ENCODE peak calls at places on chromosome 7, in ten cellular contexts. E is prostate gland; N is GM10248; P is coronary artery; W is hippocampal formation; L is HS-5; I is activated CD4-positive, CD25-positive, alpha-beta regulatory T cell; M is amniotic stem cell; Y is GM20000; A is uterus. Q is an unnamed sample.

GRCh38 chr7:28904539-28905143 is 53.5 kb downstream of the TRIL start:
- DNase-seq in E (no peak), N (no peak), P (no peak), W (no peak), L (peak), I (no peak), M (peak), Y (no peak), A (no peak), Q (no peak)

GRCh38 chr7:102061981-102062390 is 224.7 kb upstream of the SH2B2 start:
- DNase-seq in E (no peak), N (peak), P (no peak), W (no peak), L (no peak), I (no peak), M (no peak), Y (peak), A (no peak), Q (no peak)

GRCh38 chr7:5282464-5283316 is at the start of gene SLC29A4:
- DNase-seq in E (peak), N (peak), P (no peak), W (no peak), L (peak), I (no peak), M (no peak), Y (peak), A (no peak), Q (peak)

GRCh38 chr7:107914834-107915233 is 23.9 kb downstream of the DLD start:
- DNase-seq in E (no peak), N (no peak), P (no peak), W (no peak), L (no peak), I (no peak), M (no peak), Y (no peak), A (no peak), Q (no peak)

GRCh38 chr7:68955656-68956055 is 642.6 kb upstream of the AUTS2 start:
- DNase-seq in E (no peak), N (no peak), P (no peak), W (no peak), L (no peak), I (no peak), M (no peak), Y (no peak), A (no peak), Q (no peak)

GRCh38 chr7:685540-685939 is 41.0 kb upstream of the DNAAF5 start:
- DNase-seq in E (no peak), N (no peak), P (no peak), W (no peak), L (no peak), I (no peak), M (no peak), Y (no peak), A (no peak), Q (no peak)

GRCh38 chr7:137930616-137931015 is 71.3 kb downstream of the CREB3L2 start:
- DNase-seq in E (no peak), N (no peak), P (no peak), W (no peak), L (peak), I (no peak), M (peak), Y (no peak), A (no peak), Q (peak)

GRCh38 chr7:142646274-142646895 is 102.9 kb upstream of the PRSS1 start:
- DNase-seq in E (no peak), N (no peak), P (no peak), W (no peak), L (no peak), I (no peak), M (no peak), Y (no peak), A (no peak), Q (no peak)

GRCh38 chr7:143318661-143319060 is 2.8 kb downstream of the CLCN1 start:
- DNase-seq in E (peak), N (no peak), P (no peak), W (no peak), L (no peak), I (no peak), M (no peak), Y (no peak), A (no peak), Q (no peak)

GRCh38 chr7:83468251-83468739 is 180.6 kb downstream of the SEMA3E start:
- DNase-seq in E (peak), N (peak), P (no peak), W (peak), L (peak), I (no peak), M (peak), Y (peak), A (peak), Q (peak)

GRCh38 chr7:95199779-95200558 is 124.4 kb downstream of the PON1 start:
- DNase-seq in E (peak), N (peak), P (no peak), W (peak), L (no peak), I (no peak), M (no peak), Y (peak), A (peak), Q (peak)

GRCh38 chr7:158112571-158113320 is 474.9 kb downstream of the PTPRN2 start:
- DNase-seq in E (no peak), N (no peak), P (no peak), W (no peak), L (no peak), I (no peak), M (no peak), Y (no peak), A (no peak), Q (no peak)

GRCh38 chr7:125436220-125436619 is 506.6 kb upstream of the POT1 start:
- DNase-seq in E (no peak), N (no peak), P (no peak), W (no peak), L (no peak), I (no peak), M (no peak), Y (no peak), A (no peak), Q (no peak)

GRCh38 chr7:43430412-43430811 is 152.5 kb upstream of the STK17A start:
- DNase-seq in E (no peak), N (no peak), P (no peak), W (no peak), L (no peak), I (no peak), M (no peak), Y (no peak), A (no peak), Q (no peak)

GRCh38 chr7:32140540-32140939 is 70.3 kb upstream of the PDE1C start:
- DNase-seq in E (no peak), N (no peak), P (no peak), W (no peak), L (no peak), I (no peak), M (no peak), Y (no peak), A (no peak), Q (no peak)

GRCh38 chr7:64294701-64295420 is 18.9 kb upstream of the ZNF736 start:
- DNase-seq in E (no peak), N (no peak), P (no peak), W (no peak), L (no peak), I (no peak), M (no peak), Y (no peak), A (no peak), Q (no peak)

GRCh38 chr7:139635521-139636240 is 112.2 kb downstream of the CLEC2L start:
- DNase-seq in E (no peak), N (no peak), P (no peak), W (no peak), L (no peak), I (peak), M (no peak), Y (no peak), A (no peak), Q (no peak)

GRCh38 chr7:73885975-73886798 is 25.2 kb downstream of the TMEM270 start:
- DNase-seq in E (peak), N (no peak), P (no peak), W (no peak), L (no peak), I (no peak), M (no peak), Y (no peak), A (peak), Q (no peak)

GRCh38 chr7:40701836-40702551 is 567.2 kb downstream of the SUGCT start:
- DNase-seq in E (no peak), N (no peak), P (no peak), W (no peak), L (no peak), I (no peak), M (no peak), Y (no peak), A (no peak), Q (no peak)

GRCh38 chr7:51633596-51633995 is 317.0 kb upstream of the COBL start:
- DNase-seq in E (no peak), N (no peak), P (no peak), W (no peak), L (no peak), I (no peak), M (no peak), Y (no peak), A (no peak), Q (no peak)

GRCh38 chr7:123754295-123754871 is 5.6 kb upstream of the WASL start:
- DNase-seq in E (no peak), N (no peak), P (no peak), W (no peak), L (no peak), I (no peak), M (no peak), Y (no peak), A (no peak), Q (no peak)

GRCh38 chr7:83547526-83547925 is 101.4 kb downstream of the SEMA3E start:
- DNase-seq in E (peak), N (no peak), P (no peak), W (no peak), L (no peak), I (no peak), M (no peak), Y (peak), A (no peak), Q (peak)

GRCh38 chr7:14602851-14603250 is 299.7 kb downstream of the DGKB start:
- DNase-seq in E (no peak), N (no peak), P (no peak), W (no peak), L (no peak), I (no peak), M (no peak), Y (no peak), A (no peak), Q (no peak)

GRCh38 chr7:147584771-147585193 is 1005.8 kb upstream of the C7orf33 start:
- DNase-seq in E (no peak), N (no peak), P (no peak), W (no peak), L (no peak), I (no peak), M (no peak), Y (no peak), A (no peak), Q (no peak)

GRCh38 chr7:129612112-129613015 is 844 bp downstream of the NRF1 start:
- DNase-seq in E (peak), N (no peak), P (peak), W (peak), L (no peak), I (peak), M (no peak), Y (peak), A (peak), Q (no peak)

GRCh38 chr7:102310414-102310815 is 23.7 kb downstream of the SH2B2 start:
- DNase-seq in E (no peak), N (no peak), P (no peak), W (no peak), L (no peak), I (no peak), M (no peak), Y (no peak), A (no peak), Q (no peak)

GRCh38 chr7:48363174-48363573 is 191.9 kb downstream of the ABCA13 start:
- DNase-seq in E (no peak), N (no peak), P (no peak), W (no peak), L (no peak), I (no peak), M (no peak), Y (no peak), A (no peak), Q (no peak)

GRCh38 chr7:104933433-104934074 is 80.5 kb upstream of the KMT2E start:
- DNase-seq in E (no peak), N (no peak), P (no peak), W (no peak), L (no peak), I (no peak), M (no peak), Y (no peak), A (no peak), Q (no peak)

Q was measured in HTR-8/SVneo.